ENCODE peak calls at places on chromosomes 2 and 18, in six cellular contexts. One of them, this sample, is unnamed.

GRCh38 chr18:60067426-60068210 is 167.8 kb downstream of the PMAIP1 start:
- DNase-seq in H1: no peak
- DNase-seq in GM12891: no peak
- DNase-seq in GM12878: no peak
- DNase-seq in K562: no peak
- DNase-seq in HepG2: no peak
- DNase-seq in this sample: no peak

GRCh38 chr18:69880083-69880482 is 67.6 kb downstream of the CD226 start:
- DNase-seq in H1: no peak
- DNase-seq in GM12891: no peak
- DNase-seq in GM12878: no peak
- DNase-seq in K562: no peak
- DNase-seq in HepG2: no peak
- DNase-seq in this sample: no peak

GRCh38 chr2:151989378-151989777 is 109.5 kb downstream of the CACNB4 start:
- DNase-seq in H1: no peak
- DNase-seq in GM12891: no peak
- DNase-seq in GM12878: no peak
- DNase-seq in K562: no peak
- DNase-seq in HepG2: peak
- DNase-seq in this sample: no peak

GRCh38 chr2:20578266-20578894 is 72.5 kb downstream of the HS1BP3 start:
- DNase-seq in H1: no peak
- DNase-seq in GM12891: no peak
- DNase-seq in GM12878: no peak
- DNase-seq in K562: no peak
- DNase-seq in HepG2: no peak
- DNase-seq in this sample: no peak

GRCh38 chr18:44135791-44136190 is 544.9 kb upstream of the SETBP1 start:
- DNase-seq in H1: no peak
- DNase-seq in GM12891: no peak
- DNase-seq in GM12878: no peak
- DNase-seq in K562: no peak
- DNase-seq in HepG2: no peak
- DNase-seq in this sample: no peak

GRCh38 chr2:100119235-100119634 is 23.2 kb downstream of the AFF3 start:
- DNase-seq in H1: no peak
- DNase-seq in GM12891: no peak
- DNase-seq in GM12878: no peak
- DNase-seq in K562: no peak
- DNase-seq in HepG2: no peak
- DNase-seq in this sample: no peak

GRCh38 chr2:191481305-191482075 is 196.4 kb upstream of the NABP1 start:
- DNase-seq in H1: no peak
- DNase-seq in GM12891: no peak
- DNase-seq in GM12878: no peak
- DNase-seq in K562: no peak
- DNase-seq in HepG2: no peak
- DNase-seq in this sample: no peak

GRCh38 chr2:121565389-121566250 is 34.9 kb downstream of the RNU4ATAC start:
- DNase-seq in H1: no peak
- DNase-seq in GM12891: no peak
- DNase-seq in GM12878: no peak
- DNase-seq in K562: no peak
- DNase-seq in HepG2: no peak
- DNase-seq in this sample: no peak

GRCh38 chr2:32937602-32938450 is 8.9 kb upstream of the LTBP1 start:
- DNase-seq in H1: no peak
- DNase-seq in GM12891: no peak
- DNase-seq in GM12878: no peak
- DNase-seq in K562: no peak
- DNase-seq in HepG2: no peak
- DNase-seq in this sample: no peak

GRCh38 chr2:85409719-85410583 is at the start of gene CAPG:
- DNase-seq in H1: no peak
- DNase-seq in GM12891: peak
- DNase-seq in GM12878: no peak
- DNase-seq in K562: peak
- DNase-seq in HepG2: no peak
- DNase-seq in this sample: peak

GRCh38 chr2:196729418-196729817 is 70.1 kb downstream of the GTF3C3 start:
- DNase-seq in H1: no peak
- DNase-seq in GM12891: no peak
- DNase-seq in GM12878: no peak
- DNase-seq in K562: no peak
- DNase-seq in HepG2: peak
- DNase-seq in this sample: no peak

GRCh38 chr2:39938035-39938835 is 159.2 kb upstream of the THUMPD2 start:
- DNase-seq in H1: no peak
- DNase-seq in GM12891: no peak
- DNase-seq in GM12878: no peak
- DNase-seq in K562: no peak
- DNase-seq in HepG2: no peak
- DNase-seq in this sample: no peak

GRCh38 chr2:109497447-109497846 is 116.3 kb downstream of the SEPTIN10 start:
- DNase-seq in H1: no peak
- DNase-seq in GM12891: no peak
- DNase-seq in GM12878: no peak
- DNase-seq in K562: no peak
- DNase-seq in HepG2: no peak
- DNase-seq in this sample: no peak

GRCh38 chr2:158391361-158391760 is 65.2 kb downstream of the CCDC148 start:
- DNase-seq in H1: no peak
- DNase-seq in GM12891: no peak
- DNase-seq in GM12878: no peak
- DNase-seq in K562: no peak
- DNase-seq in HepG2: no peak
- DNase-seq in this sample: no peak

GRCh38 chr2:95208101-95208500 is 780 bp downstream of the ZNF892 start:
- DNase-seq in H1: no peak
- DNase-seq in GM12891: no peak
- DNase-seq in GM12878: no peak
- DNase-seq in K562: no peak
- DNase-seq in HepG2: no peak
- DNase-seq in this sample: no peak

GRCh38 chr2:232447638-232448472 is 8.1 kb upstream of the ALPI start:
- DNase-seq in H1: no peak
- DNase-seq in GM12891: no peak
- DNase-seq in GM12878: no peak
- DNase-seq in K562: no peak
- DNase-seq in HepG2: no peak
- DNase-seq in this sample: no peak

GRCh38 chr2:29482341-29482740 is 367.1 kb downstream of the CLIP4 start:
- DNase-seq in H1: no peak
- DNase-seq in GM12891: no peak
- DNase-seq in GM12878: no peak
- DNase-seq in K562: no peak
- DNase-seq in HepG2: no peak
- DNase-seq in this sample: no peak

GRCh38 chr2:38323623-38324022 is 53.5 kb downstream of the ATL2 start:
- DNase-seq in H1: no peak
- DNase-seq in GM12891: no peak
- DNase-seq in GM12878: no peak
- DNase-seq in K562: no peak
- DNase-seq in HepG2: no peak
- DNase-seq in this sample: no peak

GRCh38 chr2:96553176-96553956 is 16.8 kb downstream of the ARID5A start:
- DNase-seq in H1: no peak
- DNase-seq in GM12891: no peak
- DNase-seq in GM12878: no peak
- DNase-seq in K562: no peak
- DNase-seq in HepG2: no peak
- DNase-seq in this sample: no peak

GRCh38 chr2:164504253-164504652 is 117.0 kb downstream of the GRB14 start:
- DNase-seq in H1: no peak
- DNase-seq in GM12891: no peak
- DNase-seq in GM12878: no peak
- DNase-seq in K562: no peak
- DNase-seq in HepG2: peak
- DNase-seq in this sample: no peak

GRCh38 chr2:235009081-235009480 is 57.3 kb downstream of the SH3BP4 start:
- DNase-seq in H1: no peak
- DNase-seq in GM12891: no peak
- DNase-seq in GM12878: no peak
- DNase-seq in K562: no peak
- DNase-seq in HepG2: no peak
- DNase-seq in this sample: no peak
- TF ChIP-seq TAF1 in H1: no peak
- TF ChIP-seq TAF1 in GM12891: no peak
- TF ChIP-seq TAF1 in GM12878: no peak
- TF ChIP-seq TAF1 in K562: no peak
- TF ChIP-seq TAF1 in HepG2: no peak
- TF ChIP-seq TAF1 in this sample: no peak

GRCh38 chr2:201127128-201127521 is 11.2 kb downstream of the CFLAR start:
- DNase-seq in H1: no peak
- DNase-seq in GM12891: no peak
- DNase-seq in GM12878: no peak
- DNase-seq in K562: no peak
- DNase-seq in HepG2: no peak
- DNase-seq in this sample: no peak
- TF ChIP-seq POLR2A in H1: no peak
- TF ChIP-seq POLR2A in GM12891: no peak
- TF ChIP-seq POLR2A in GM12878: no peak
- TF ChIP-seq POLR2A in K562: no peak
- TF ChIP-seq POLR2A in HepG2: no peak
- TF ChIP-seq POLR2A in this sample: peak

GRCh38 chr18:5058768-5059539 is 138.1 kb downstream of the AKAIN1 start:
- DNase-seq in H1: no peak
- DNase-seq in GM12891: no peak
- DNase-seq in GM12878: peak
- DNase-seq in K562: no peak
- DNase-seq in HepG2: no peak
- DNase-seq in this sample: no peak

GRCh38 chr18:5059540-5060032 is 137.5 kb downstream of the AKAIN1 start:
- DNase-seq in H1: no peak
- DNase-seq in GM12891: no peak
- DNase-seq in GM12878: no peak
- DNase-seq in K562: no peak
- DNase-seq in HepG2: no peak
- DNase-seq in this sample: no peak

GRCh38 chr18:5060543-5060942 is 136.5 kb downstream of the AKAIN1 start:
- DNase-seq in H1: no peak
- DNase-seq in GM12891: no peak
- DNase-seq in GM12878: no peak
- DNase-seq in K562: no peak
- DNase-seq in HepG2: no peak
- DNase-seq in this sample: no peak

GRCh38 chr18:5061785-5062184 is 135.3 kb downstream of the AKAIN1 start:
- DNase-seq in H1: no peak
- DNase-seq in GM12891: no peak
- DNase-seq in GM12878: no peak
- DNase-seq in K562: no peak
- DNase-seq in HepG2: no peak
- DNase-seq in this sample: no peak

DNA sequence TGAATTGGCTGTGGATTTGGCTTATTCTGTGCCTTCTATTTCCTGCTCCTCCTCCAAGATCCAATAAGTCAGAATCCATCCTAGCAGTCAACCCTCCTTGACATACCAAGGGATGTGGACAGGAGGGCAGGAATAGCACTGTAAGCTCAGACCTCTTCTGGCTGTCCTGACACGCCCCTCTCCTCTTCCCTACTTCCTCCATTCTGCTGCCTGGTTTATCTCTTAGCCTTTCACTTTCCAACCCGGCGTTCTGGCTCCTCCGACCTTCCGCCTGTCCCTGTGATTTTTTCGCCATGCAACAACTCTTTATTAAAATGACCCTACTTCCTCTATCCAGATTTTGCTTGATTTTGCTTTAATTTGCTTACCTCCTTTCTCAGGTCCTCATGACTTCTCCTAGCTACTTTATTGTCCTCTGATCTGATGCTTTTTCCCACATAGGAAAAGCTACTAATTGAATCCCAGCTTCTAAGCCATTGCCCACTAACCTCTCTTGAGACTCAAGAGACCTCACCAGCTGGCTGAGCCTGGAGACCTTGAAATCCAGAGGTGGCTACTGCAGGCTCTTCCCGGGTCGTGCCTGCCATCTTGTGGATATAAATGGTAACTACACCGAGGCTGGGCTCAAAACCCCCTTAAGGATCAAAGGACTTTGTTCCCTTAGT is 139.6 kb downstream of the AKAIN1 start:
- DNase-seq in H1: peak
- DNase-seq in GM12891: peak
- DNase-seq in GM12878: peak
- DNase-seq in K562: peak
- DNase-seq in HepG2: peak
- DNase-seq in this sample: peak
- TF ChIP-seq TAF1 in H1: no peak
- TF ChIP-seq TAF1 in GM12891: no peak
- TF ChIP-seq TAF1 in GM12878: no peak
- TF ChIP-seq TAF1 in K562: no peak
- TF ChIP-seq TAF1 in HepG2: no peak
- TF ChIP-seq TAF1 in this sample: no peak

GRCh38 chr2:17813015-17813741 is 3.1 kb upstream of the MSGN1 start:
- DNase-seq in H1: no peak
- DNase-seq in GM12891: no peak
- DNase-seq in GM12878: no peak
- DNase-seq in K562: no peak
- DNase-seq in HepG2: no peak
- DNase-seq in this sample: no peak
- TF ChIP-seq POLR2A in H1: no peak
- TF ChIP-seq POLR2A in GM12891: no peak
- TF ChIP-seq POLR2A in GM12878: no peak
- TF ChIP-seq POLR2A in K562: no peak
- TF ChIP-seq POLR2A in HepG2: no peak
- TF ChIP-seq POLR2A in this sample: no peak

This sample was measured in GM12892.